ENCODE peak calls at places on chromosomes 12 and 14, in eight cellular contexts. B is stimulated activated CD4-positive, alpha-beta T cell treated with anti-CD3 and anti-CD28 coated beads, Interleukin-15, amount 100 ng/mL, for 24 hours; G is stimulated activated CD8-positive, alpha-beta memory T cell treated with anti-CD3 and anti-CD28 coated beads, Interleukin-4, amount 100 ng/mL, for 1 hour; I is activated naive CD8-positive, alpha-beta T cell treated with anti-CD3 and anti-CD28 coated beads, Interleukin-2, amount 10 ng/mL, durations not matched to agents 7 days and 5 days; A is NCI-H1417 treated with DMSO at 0.1 percent for 48 hours; O is GM19239; C is NCI-H345; P is posterior cingulate gyrus. S is an unnamed sample.

GRCh38 chr12:94098466-94098865 is 49.9 kb upstream of the PLXNC1 start:
- DNase-seq in B (no peak), G (no peak), I (no peak), A (no peak), O (no peak), C (no peak), P (no peak), S (no peak)

GRCh38 chr12:55727643-55728184 is 1.1 kb downstream of the CD63 start:
- DNase-seq in B (no peak), G (no peak), I (no peak), A (no peak), O (no peak), C (no peak), P (peak), S (no peak)

GRCh38 chr12:102959391-102959790 is 1.9 kb downstream of the ASCL1 start:
- DNase-seq in B (no peak), G (no peak), I (no peak), A (peak), O (no peak), C (peak), P (no peak), S (no peak)

GRCh38 chr14:90520326-90520725 is 123.5 kb downstream of the CALM1 start:
- DNase-seq in B (no peak), G (no peak), I (no peak), A (no peak), O (no peak), C (no peak), P (no peak), S (no peak)

GRCh38 chr12:104680070-104680469 is 223.3 kb downstream of the CHST11 start:
- DNase-seq in B (peak), G (no peak), I (peak), A (no peak), O (no peak), C (peak), P (no peak), S (peak)

GRCh38 chr14:36070056-36071043 is 106.2 kb downstream of the PTCSC3 start:
- DNase-seq in B (peak), G (no peak), I (peak), A (peak), O (peak), C (peak), P (peak), S (peak)

GRCh38 chr14:105283028-105283427 is 17.8 kb downstream of the BRF1 start:
- DNase-seq in B (no peak), G (no peak), I (no peak), A (no peak), O (no peak), C (no peak), P (no peak), S (no peak)

GRCh38 chr14:68690106-68690960 is 102.5 kb downstream of the ZFP36L1 start:
- DNase-seq in B (no peak), G (no peak), I (no peak), A (no peak), O (no peak), C (no peak), P (no peak), S (no peak)

GRCh38 chr12:14332482-14332881 is 33.0 kb upstream of the ATF7IP start:
- DNase-seq in B (no peak), G (no peak), I (no peak), A (no peak), O (no peak), C (no peak), P (no peak), S (no peak)